ENCODE peak calls at places on chromosomes 16 and 17, in four cellular contexts. One of them, this sample, is unnamed.

GRCh38 chr17:38898291-38898679 is 27.1 kb upstream of the LASP1NB start:
- DNase-seq in HTR-8/SVneo: no peak
- DNase-seq in activated T-cell treated with anti-CD3 and anti-CD28 coated beads, Interleukin-2, amount 50 U/mL, for 72 hours: peak; percentile 34
- DNase-seq in ascending aorta: no peak
- DNase-seq in this sample: no peak

GRCh38 chr16:67648088-67648763 is 3.3 kb downstream of the CARMIL2 start:
- DNase-seq in HTR-8/SVneo: no peak
- DNase-seq in activated T-cell treated with anti-CD3 and anti-CD28 coated beads, Interleukin-2, amount 50 U/mL, for 72 hours: no peak
- DNase-seq in ascending aorta: no peak
- DNase-seq in this sample: peak; percentile 59

GRCh38 chr17:31525801-31526549 is 134.5 kb downstream of the RAB11FIP4 start:
- DNase-seq in HTR-8/SVneo: no peak
- DNase-seq in activated T-cell treated with anti-CD3 and anti-CD28 coated beads, Interleukin-2, amount 50 U/mL, for 72 hours: no peak
- DNase-seq in ascending aorta: no peak
- DNase-seq in this sample: peak; percentile 79

GRCh38 chr16:85615852-85616607 is 2.9 kb downstream of the GSE1 start:
- DNase-seq in HTR-8/SVneo: peak; percentile 80
- DNase-seq in activated T-cell treated with anti-CD3 and anti-CD28 coated beads, Interleukin-2, amount 50 U/mL, for 72 hours: peak; percentile 85
- DNase-seq in ascending aorta: peak; percentile 90
- DNase-seq in this sample: peak; percentile 92

GRCh38 chr16:88705076-88705684 is 1.0 kb downstream of the RNF166 start:
- DNase-seq in HTR-8/SVneo: no peak
- DNase-seq in activated T-cell treated with anti-CD3 and anti-CD28 coated beads, Interleukin-2, amount 50 U/mL, for 72 hours: peak; percentile 29
- DNase-seq in ascending aorta: no peak
- DNase-seq in this sample: no peak

GRCh38 chr17:29958947-29959657 is 17.7 kb downstream of the EFCAB5 start:
- DNase-seq in HTR-8/SVneo: no peak
- DNase-seq in activated T-cell treated with anti-CD3 and anti-CD28 coated beads, Interleukin-2, amount 50 U/mL, for 72 hours: no peak
- DNase-seq in ascending aorta: no peak
- DNase-seq in this sample: peak; percentile 57

GRCh38 chr16:72657791-72658190 is 390.1 kb downstream of the ZFHX3 start:
- DNase-seq in HTR-8/SVneo: no peak
- DNase-seq in activated T-cell treated with anti-CD3 and anti-CD28 coated beads, Interleukin-2, amount 50 U/mL, for 72 hours: no peak
- DNase-seq in ascending aorta: no peak
- DNase-seq in this sample: no peak

GRCh38 chr16:11047939-11048500 is 103.7 kb downstream of the CLEC16A start:
- DNase-seq in HTR-8/SVneo: no peak
- DNase-seq in activated T-cell treated with anti-CD3 and anti-CD28 coated beads, Interleukin-2, amount 50 U/mL, for 72 hours: no peak
- DNase-seq in ascending aorta: peak; percentile 8
- DNase-seq in this sample: no peak

GRCh38 chr16:54870151-54870550 is 60.5 kb upstream of the IRX5 start:
- DNase-seq in HTR-8/SVneo: no peak
- DNase-seq in activated T-cell treated with anti-CD3 and anti-CD28 coated beads, Interleukin-2, amount 50 U/mL, for 72 hours: no peak
- DNase-seq in ascending aorta: no peak
- DNase-seq in this sample: no peak

GRCh38 chr17:43216369-43216761 is 4.7 kb downstream of the TMEM106A start:
- DNase-seq in HTR-8/SVneo: no peak
- DNase-seq in activated T-cell treated with anti-CD3 and anti-CD28 coated beads, Interleukin-2, amount 50 U/mL, for 72 hours: no peak
- DNase-seq in ascending aorta: no peak
- DNase-seq in this sample: no peak

GRCh38 chr17:65441053-65441635 is 120.3 kb downstream of the AXIN2 start:
- DNase-seq in HTR-8/SVneo: no peak
- DNase-seq in activated T-cell treated with anti-CD3 and anti-CD28 coated beads, Interleukin-2, amount 50 U/mL, for 72 hours: no peak
- DNase-seq in ascending aorta: no peak
- DNase-seq in this sample: no peak

GRCh38 chr16:648071-648785 is 937 bp upstream of the WDR90 start:
- DNase-seq in HTR-8/SVneo: no peak
- DNase-seq in activated T-cell treated with anti-CD3 and anti-CD28 coated beads, Interleukin-2, amount 50 U/mL, for 72 hours: peak; percentile 55
- DNase-seq in ascending aorta: no peak
- DNase-seq in this sample: no peak

GRCh38 chr17:42001729-42002128 is 15.5 kb downstream of the DNAJC7 start:
- DNase-seq in HTR-8/SVneo: no peak
- DNase-seq in activated T-cell treated with anti-CD3 and anti-CD28 coated beads, Interleukin-2, amount 50 U/mL, for 72 hours: no peak
- DNase-seq in ascending aorta: no peak
- DNase-seq in this sample: no peak

GRCh38 chr17:50277357-50277754 is 3.1 kb downstream of the TMEM92 start:
- DNase-seq in HTR-8/SVneo: no peak
- DNase-seq in activated T-cell treated with anti-CD3 and anti-CD28 coated beads, Interleukin-2, amount 50 U/mL, for 72 hours: no peak
- DNase-seq in ascending aorta: no peak
- DNase-seq in this sample: peak; percentile 47

GRCh38 chr17:75922963-75923874 is 17.6 kb downstream of the FBF1 start:
- DNase-seq in HTR-8/SVneo: no peak
- DNase-seq in activated T-cell treated with anti-CD3 and anti-CD28 coated beads, Interleukin-2, amount 50 U/mL, for 72 hours: no peak
- DNase-seq in ascending aorta: no peak
- DNase-seq in this sample: no peak

GRCh38 chr17:82317394-82318168 is at the start of gene CD7:
- DNase-seq in HTR-8/SVneo: no peak
- DNase-seq in activated T-cell treated with anti-CD3 and anti-CD28 coated beads, Interleukin-2, amount 50 U/mL, for 72 hours: peak; percentile 85
- DNase-seq in ascending aorta: no peak
- DNase-seq in this sample: no peak

GRCh38 chr17:79741751-79742588 is 11.2 kb downstream of the ENPP7 start:
- DNase-seq in HTR-8/SVneo: peak; percentile 85
- DNase-seq in activated T-cell treated with anti-CD3 and anti-CD28 coated beads, Interleukin-2, amount 50 U/mL, for 72 hours: peak; percentile 78
- DNase-seq in ascending aorta: peak; percentile 79
- DNase-seq in this sample: peak; percentile 96

GRCh38 chr16:87190288-87191240 is 126.6 kb downstream of the C16orf95 start:
- DNase-seq in HTR-8/SVneo: no peak
- DNase-seq in activated T-cell treated with anti-CD3 and anti-CD28 coated beads, Interleukin-2, amount 50 U/mL, for 72 hours: no peak
- DNase-seq in ascending aorta: no peak
- DNase-seq in this sample: no peak

GRCh38 chr17:68514809-68515208 is 2.6 kb downstream of the PRKAR1A start:
- DNase-seq in HTR-8/SVneo: no peak
- DNase-seq in activated T-cell treated with anti-CD3 and anti-CD28 coated beads, Interleukin-2, amount 50 U/mL, for 72 hours: no peak
- DNase-seq in ascending aorta: no peak
- DNase-seq in this sample: no peak

GRCh38 chr17:17779015-17779611 is 57.7 kb downstream of the SREBF1 start:
- DNase-seq in HTR-8/SVneo: no peak
- DNase-seq in activated T-cell treated with anti-CD3 and anti-CD28 coated beads, Interleukin-2, amount 50 U/mL, for 72 hours: no peak
- DNase-seq in ascending aorta: no peak
- DNase-seq in this sample: peak; percentile 79

GRCh38 chr16:69709456-69710084 is 16.8 kb downstream of the NQO1 start:
- DNase-seq in HTR-8/SVneo: peak; percentile 74
- DNase-seq in activated T-cell treated with anti-CD3 and anti-CD28 coated beads, Interleukin-2, amount 50 U/mL, for 72 hours: no peak
- DNase-seq in ascending aorta: no peak
- DNase-seq in this sample: no peak

GRCh38 chr16:27920391-27920891 is 143.1 kb downstream of the GSG1L start:
- DNase-seq in HTR-8/SVneo: peak; percentile 30
- DNase-seq in activated T-cell treated with anti-CD3 and anti-CD28 coated beads, Interleukin-2, amount 50 U/mL, for 72 hours: no peak
- DNase-seq in ascending aorta: no peak
- DNase-seq in this sample: peak; percentile 92

GRCh38 chr17:59175076-59175475 is 19.5 kb downstream of the PRR11 start:
- DNase-seq in HTR-8/SVneo: no peak
- DNase-seq in activated T-cell treated with anti-CD3 and anti-CD28 coated beads, Interleukin-2, amount 50 U/mL, for 72 hours: no peak
- DNase-seq in ascending aorta: no peak
- DNase-seq in this sample: no peak

GRCh38 chr17:36503456-36504155 is 17.1 kb downstream of the ZNHIT3 start:
- DNase-seq in HTR-8/SVneo: no peak
- DNase-seq in activated T-cell treated with anti-CD3 and anti-CD28 coated beads, Interleukin-2, amount 50 U/mL, for 72 hours: no peak
- DNase-seq in ascending aorta: no peak
- DNase-seq in this sample: peak; percentile 48

GRCh38 chr16:58882292-58882691 is 148.2 kb upstream of the GOT2 start:
- DNase-seq in HTR-8/SVneo: no peak
- DNase-seq in activated T-cell treated with anti-CD3 and anti-CD28 coated beads, Interleukin-2, amount 50 U/mL, for 72 hours: no peak
- DNase-seq in ascending aorta: no peak
- DNase-seq in this sample: no peak

GRCh38 chr17:48307814-48308411 is 122.1 kb downstream of the SKAP1 start:
- DNase-seq in HTR-8/SVneo: peak; percentile 56
- DNase-seq in activated T-cell treated with anti-CD3 and anti-CD28 coated beads, Interleukin-2, amount 50 U/mL, for 72 hours: peak; percentile 52
- DNase-seq in ascending aorta: no peak
- DNase-seq in this sample: peak; percentile 82

GRCh38 chr16:10676284-10676683 is 18.4 kb downstream of the TEKT5 start:
- DNase-seq in HTR-8/SVneo: no peak
- DNase-seq in activated T-cell treated with anti-CD3 and anti-CD28 coated beads, Interleukin-2, amount 50 U/mL, for 72 hours: no peak
- DNase-seq in ascending aorta: no peak
- DNase-seq in this sample: no peak

GRCh38 chr16:6955303-6955702 is 377.3 kb upstream of the RBFOX1 start:
- DNase-seq in HTR-8/SVneo: no peak
- DNase-seq in activated T-cell treated with anti-CD3 and anti-CD28 coated beads, Interleukin-2, amount 50 U/mL, for 72 hours: no peak
- DNase-seq in ascending aorta: no peak
- DNase-seq in this sample: no peak

GRCh38 chr17:74649909-74650308 is 26.4 kb upstream of the CD300E start:
- DNase-seq in HTR-8/SVneo: no peak
- DNase-seq in activated T-cell treated with anti-CD3 and anti-CD28 coated beads, Interleukin-2, amount 50 U/mL, for 72 hours: no peak
- DNase-seq in ascending aorta: no peak
- DNase-seq in this sample: no peak

This sample was measured in islet precursor cell.